ENCODE peak calls at places on chromosomes 1 and 21, in ten cellular contexts. L, Q, V, A, G, O, T, Z, R and Y are unnamed samples.

GRCh38 chr1:41371630-41372599 is 10.7 kb downstream of the FOXO6 start:
- DNase-seq in L (no peak), Q (no peak), V (no peak), A (peak), G (no peak), O (peak), T (peak), Z (no peak), R (no peak), Y (no peak)

GRCh38 chr1:50959303-50959912 is 659 bp downstream of the FAF1 start:
- DNase-seq in L (no peak), Q (no peak), V (no peak), A (peak), G (no peak), O (no peak), T (peak), Z (peak), R (no peak), Y (peak)

GRCh38 chr1:10677508-10678364 is 118.7 kb downstream of the CASZ1 start:
- DNase-seq in L (no peak), Q (no peak), V (no peak), A (no peak), G (no peak), O (no peak), T (no peak), Z (no peak), R (no peak), Y (peak)

GRCh38 chr1:27388337-27389005 is 4.0 kb upstream of the GPR3 start:
- DNase-seq in L (peak), Q (peak), V (peak), A (peak), G (peak), O (no peak), T (peak), Z (peak), R (peak), Y (no peak)

GRCh38 chr1:235083589-235084323 is 44.9 kb downstream of the TOMM20 start:
- DNase-seq in L (peak), Q (peak), V (peak), A (peak), G (peak), O (peak), T (peak), Z (peak), R (peak), Y (peak)

GRCh38 chr1:166895766-166896165 is 19.7 kb upstream of the TADA1 start:
- DNase-seq in L (no peak), Q (no peak), V (no peak), A (no peak), G (no peak), O (no peak), T (no peak), Z (no peak), R (no peak), Y (no peak)

GRCh38 chr1:155933591-155934096 is 569 bp downstream of the KHDC4 start:
- DNase-seq in L (no peak), Q (no peak), V (no peak), A (no peak), G (no peak), O (no peak), T (no peak), Z (no peak), R (no peak), Y (no peak)

GRCh38 chr1:212698467-212699103 is 1.1 kb downstream of the BATF3 start:
- DNase-seq in L (no peak), Q (no peak), V (no peak), A (no peak), G (no peak), O (no peak), T (no peak), Z (no peak), R (no peak), Y (no peak)

GRCh38 chr1:228500143-228500736 is 13.1 kb downstream of the RNF187 start:
- DNase-seq in L (no peak), Q (no peak), V (no peak), A (no peak), G (no peak), O (no peak), T (peak), Z (no peak), R (no peak), Y (no peak)

GRCh38 chr1:27161594-27161993 is 6.7 kb upstream of the SLC9A1 start:
- DNase-seq in L (no peak), Q (no peak), V (no peak), A (no peak), G (no peak), O (no peak), T (no peak), Z (no peak), R (no peak), Y (no peak)

GRCh38 chr1:208980590-208980989 is 602.9 kb upstream of the CAMK1G start:
- DNase-seq in L (no peak), Q (no peak), V (no peak), A (no peak), G (no peak), O (no peak), T (no peak), Z (peak), R (no peak), Y (no peak)

GRCh38 chr1:181479137-181479745 is 4.1 kb upstream of the CACNA1E start:
- DNase-seq in L (peak), Q (no peak), V (peak), A (peak), G (no peak), O (peak), T (peak), Z (peak), R (peak), Y (no peak)

GRCh38 chr1:169486281-169486904 is 649 bp upstream of the SLC19A2 start:
- DNase-seq in L (no peak), Q (no peak), V (no peak), A (peak), G (no peak), O (no peak), T (peak), Z (peak), R (no peak), Y (no peak)

GRCh38 chr1:24945354-24946326 is 15.6 kb upstream of the RUNX3 start:
- DNase-seq in L (no peak), Q (no peak), V (no peak), A (no peak), G (no peak), O (no peak), T (no peak), Z (no peak), R (no peak), Y (no peak)

GRCh38 chr1:160777486-160778089 is 18.4 kb upstream of the LY9 start:
- DNase-seq in L (peak), Q (peak), V (peak), A (no peak), G (no peak), O (no peak), T (peak), Z (peak), R (peak), Y (no peak)

GRCh38 chr1:228739826-228740225 is 4.5 kb downstream of the RHOU start:
- DNase-seq in L (no peak), Q (no peak), V (no peak), A (no peak), G (no peak), O (no peak), T (no peak), Z (no peak), R (no peak), Y (no peak)

GRCh38 chr1:226355679-226356583 is 47.0 kb upstream of the LIN9 start:
- DNase-seq in L (peak), Q (no peak), V (no peak), A (no peak), G (no peak), O (peak), T (no peak), Z (no peak), R (no peak), Y (no peak)

GRCh38 chr1:71908313-71908712 is 374.0 kb downstream of the NEGR1 start:
- DNase-seq in L (no peak), Q (no peak), V (no peak), A (no peak), G (no peak), O (no peak), T (no peak), Z (no peak), R (no peak), Y (no peak)

GRCh38 chr21:43618940-43619339 is 40.3 kb downstream of the HSF2BP start:
- DNase-seq in L (no peak), Q (no peak), V (no peak), A (no peak), G (no peak), O (no peak), T (no peak), Z (no peak), R (no peak), Y (no peak)

GRCh38 chr21:26918318-26919065 is 48.4 kb downstream of the ADAMTS5 start:
- DNase-seq in L (no peak), Q (no peak), V (no peak), A (no peak), G (no peak), O (no peak), T (no peak), Z (peak), R (no peak), Y (no peak)

GRCh38 chr21:17726047-17726446 is 93.1 kb downstream of the C21orf91 start:
- DNase-seq in L (no peak), Q (no peak), V (no peak), A (no peak), G (no peak), O (no peak), T (no peak), Z (no peak), R (no peak), Y (no peak)

GRCh38 chr1:96487961-96488360 is 233.6 kb upstream of the PTBP2 start:
- DNase-seq in L (no peak), Q (no peak), V (no peak), A (no peak), G (no peak), O (no peak), T (no peak), Z (no peak), R (no peak), Y (peak)

GRCh38 chr1:22018583-22019559 is 17.4 kb downstream of the CELA3A start:
- DNase-seq in L (peak), Q (peak), V (peak), A (no peak), G (peak), O (no peak), T (peak), Z (peak), R (no peak), Y (peak)

GRCh38 chr1:75423136-75423535 is 187.8 kb downstream of the SLC44A5 start:
- DNase-seq in L (no peak), Q (no peak), V (no peak), A (no peak), G (no peak), O (no peak), T (no peak), Z (no peak), R (no peak), Y (no peak)

GRCh38 chr21:45468051-45468970 is 63.3 kb downstream of the COL18A1 start:
- DNase-seq in L (no peak), Q (no peak), V (no peak), A (no peak), G (no peak), O (no peak), T (no peak), Z (no peak), R (no peak), Y (no peak)

GRCh38 chr1:12615166-12615915 is 2.7 kb downstream of the DHRS3 start:
- DNase-seq in L (no peak), Q (no peak), V (no peak), A (peak), G (no peak), O (no peak), T (peak), Z (no peak), R (no peak), Y (peak)

GRCh38 chr1:41850029-41850428 is 68.7 kb downstream of the HIVEP3 start:
- DNase-seq in L (no peak), Q (no peak), V (peak), A (no peak), G (no peak), O (no peak), T (no peak), Z (no peak), R (no peak), Y (no peak)

GRCh38 chr1:56780832-56781231 is 38.4 kb downstream of the FYB2 start:
- DNase-seq in L (no peak), Q (no peak), V (no peak), A (no peak), G (no peak), O (no peak), T (no peak), Z (no peak), R (no peak), Y (no peak)

GRCh38 chr1:160205242-160205973 is at the start of gene PEA15:
- DNase-seq in L (peak), Q (peak), V (peak), A (peak), G (peak), O (peak), T (no peak), Z (peak), R (peak), Y (peak)

GRCh38 chr1:247407180-247407616 is 8.8 kb upstream of the NLRP3 start:
- DNase-seq in L (no peak), Q (peak), V (peak), A (no peak), G (peak), O (no peak), T (peak), Z (peak), R (no peak), Y (peak)

GRCh38 chr1:102790997-102791396 is 317.3 kb downstream of the COL11A1 start:
- DNase-seq in L (no peak), Q (no peak), V (no peak), A (no peak), G (no peak), O (no peak), T (peak), Z (no peak), R (no peak), Y (no peak)

GRCh38 chr1:36520056-36520455 is 37.3 kb upstream of the CSF3R start:
- DNase-seq in L (no peak), Q (no peak), V (no peak), A (no peak), G (no peak), O (no peak), T (no peak), Z (no peak), R (no peak), Y (peak)

GRCh38 chr1:150560576-150560975 is 11.4 kb downstream of the ADAMTSL4 start:
- DNase-seq in L (peak), Q (no peak), V (no peak), A (no peak), G (no peak), O (no peak), T (no peak), Z (no peak), R (no peak), Y (peak)

GRCh38 chr21:34582506-34583150 is 32.3 kb downstream of the RCAN1 start:
- DNase-seq in L (peak), Q (no peak), V (no peak), A (no peak), G (no peak), O (no peak), T (peak), Z (peak), R (peak), Y (no peak)